ENCODE peak calls at places on chromosomes 3 and 15, in five cellular contexts. N is CD4-positive, alpha-beta T cell; Z is CD4-positive, alpha-beta memory T cell; W is Karpas-422; X is left ventricle myocardium inferior. M is an unnamed sample. For H3K9me3, the result is how much of the 10 kb centered on the place peaks cover.

GRCh38 chr15:67433495-67434099 is 87.3 kb upstream of the C15orf61 start:
- DNase-seq in X (peak), W (peak), Z (no peak), N (peak), M (no peak)

GRCh38 chr3:141367038-141367730 is 1.1 kb upstream of the ZBTB38 start:
- DNase-seq in X (no peak), N (no peak), W (no peak), Z (no peak), M (no peak)

GRCh38 chr3:13357074-13357473 is 63.0 kb downstream of the NUP210 start:
- DNase-seq in N (no peak), X (no peak), W (no peak), Z (no peak), M (no peak)

GRCh38 chr15:52261498-52262242 is 33.9 kb downstream of the MYO5C start:
- DNase-seq in X (peak), N (no peak), W (no peak), Z (peak), M (no peak)

GRCh38 chr3:24352893-24353553 is 141.6 kb downstream of the THRB start:
- DNase-seq in W (no peak), X (no peak), N (no peak), Z (no peak), M (no peak)

GRCh38 chr3:196207833-196208607 is 3.2 kb downstream of the ZDHHC19 start:
- DNase-seq in X (peak), N (peak), W (peak), Z (peak), M (peak)

GRCh38 chr3:115958531-115958930 is 335.2 kb downstream of the GAP43 start:
- DNase-seq in W (no peak), Z (no peak), X (no peak), N (no peak), M (no peak)

GRCh38 chr15:65362491-65362890 is 15.3 kb downstream of the IGDCC3 start:
- DNase-seq in W (no peak), Z (no peak), N (no peak), X (no peak), M (no peak)

GRCh38 chr3:133940536-133940935 is 44.9 kb upstream of the RAB6B start:
- DNase-seq in N (no peak), X (no peak), Z (no peak), W (no peak), M (no peak)

GRCh38 chr3:167668651-167669050 is 14.9 kb upstream of the WDR49 start:
- DNase-seq in N (no peak), Z (no peak), X (no peak), W (no peak), M (no peak)

DNA sequence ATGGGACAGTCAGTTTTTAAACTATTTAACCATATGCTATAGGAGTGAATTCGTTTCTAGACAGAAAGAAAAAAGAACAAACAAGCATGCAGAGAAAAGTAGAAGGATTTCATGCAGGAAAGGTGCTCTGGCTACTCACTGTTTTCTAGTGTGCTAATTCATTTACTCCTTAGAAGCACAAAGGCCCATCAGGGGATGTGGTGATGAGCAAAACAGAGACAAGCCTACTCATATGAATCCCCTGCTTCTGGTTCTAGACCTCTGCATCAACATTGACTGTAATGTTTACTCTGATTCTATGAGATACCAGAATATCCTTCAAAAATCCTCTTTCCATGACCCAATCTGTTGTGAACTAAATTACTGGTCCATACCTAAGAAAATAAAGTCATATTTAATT is 801.9 kb downstream of the PLOD2 start:
- DNase-seq in N (no peak), W (no peak), X (no peak), Z (no peak), M (no peak)
- H3K9me3 ChIP-seq in N (under half), W (under half), X (under half), Z (under half), M (under half)

GRCh38 chr15:95737051-95737450 is 593.4 kb upstream of the NR2F2 start:
- DNase-seq in Z (no peak), W (no peak), X (no peak), N (no peak), M (no peak)
- H3K9me3 ChIP-seq in Z (under half), W (under half), X (under half), N (under half), M (under half)

GRCh38 chr15:25417604-25418003 is 21.2 kb downstream of the UBE3A start:
- DNase-seq in W (no peak), N (no peak), Z (no peak), X (no peak), M (no peak)

GRCh38 chr15:25416693-25417092 is 22.1 kb downstream of the UBE3A start:
- DNase-seq in X (no peak), N (no peak), W (no peak), Z (no peak), M (no peak)

GRCh38 chr15:25415707-25416106 is 23.1 kb downstream of the UBE3A start:
- DNase-seq in N (no peak), Z (no peak), X (no peak), W (no peak), M (no peak)

GRCh38 chr15:25415217-25415616 is 23.6 kb downstream of the UBE3A start:
- DNase-seq in Z (no peak), W (no peak), N (no peak), X (no peak), M (no peak)

GRCh38 chr15:25418202-25418601 is 20.6 kb downstream of the UBE3A start:
- DNase-seq in Z (no peak), X (no peak), W (no peak), N (no peak), M (no peak)
- H3K9me3 ChIP-seq in Z (under half), X (under half), W (under half), N (under half), M (under half)

GRCh38 chr3:147886889-147887288 is 477.7 kb downstream of the ZIC1 start:
- DNase-seq in Z (no peak), X (no peak), W (no peak), N (no peak), M (no peak)

GRCh38 chr3:147887797-147888196 is 478.6 kb downstream of the ZIC1 start:
- DNase-seq in N (no peak), X (no peak), Z (no peak), W (no peak), M (no peak)

GRCh38 chr3:147881933-147882332 is 472.8 kb downstream of the ZIC1 start:
- DNase-seq in X (no peak), W (no peak), N (no peak), Z (no peak), M (no peak)
- H3K9me3 ChIP-seq in X (half or more), W (under half), N (under half), Z (under half), M (under half)

GRCh38 chr3:20051123-20051806 is 11.0 kb downstream of the KAT2B start:
- DNase-seq in W (no peak), X (no peak), Z (peak), N (no peak), M (no peak)
- H3K9me3 ChIP-seq in W (under half), X (under half), Z (under half), N (under half), M (under half)

DNA sequence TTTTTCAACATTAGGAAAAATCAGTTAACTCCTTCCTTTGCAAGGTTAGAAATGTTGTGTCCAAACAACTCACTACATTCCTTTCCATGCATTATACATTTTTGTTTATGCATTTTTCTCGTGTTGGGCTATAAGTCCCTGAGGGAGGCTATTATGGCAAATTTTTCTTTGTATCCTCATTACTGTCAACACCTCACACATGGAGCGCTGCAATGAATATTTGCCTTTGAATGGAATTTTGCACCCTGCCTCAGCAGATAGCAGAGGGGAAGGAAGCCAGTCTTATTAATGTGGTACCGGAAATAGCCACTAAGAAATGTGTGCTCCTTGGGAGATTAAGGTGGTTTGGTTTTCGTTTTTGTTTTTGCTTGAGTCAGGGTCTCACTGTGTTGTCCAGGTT is 134.7 kb downstream of the THSD4 start:
- DNase-seq in W (no peak), N (no peak), Z (no peak), X (no peak), M (no peak)
- H3K9me3 ChIP-seq in W (under half), N (under half), Z (under half), X (under half), M (under half)

M was measured in T-helper 17 cell.